ENCODE peak calls at places on chromosomes 5 and 9, in ten cellular contexts. One of them, this sample, is unnamed.

GRCh38 chr9:93099551-93100264 is 3.7 kb downstream of the CARD19 start:
- DNase-seq in neural progenitor cell: no peak
- DNase-seq in DMS153: no peak
- DNase-seq in kidney: peak; percentile 80
- DNase-seq in breast epithelium: no peak
- DNase-seq in SW 1271: no peak
- DNase-seq in GM23248: no peak
- DNase-seq in GM12891: no peak
- DNase-seq in H9: no peak
- DNase-seq in cardiac fibroblast: no peak
- DNase-seq in this sample: no peak

GRCh38 chr5:16787278-16787677 is 148.8 kb downstream of the MYO10 start:
- DNase-seq in neural progenitor cell: no peak
- DNase-seq in DMS153: no peak
- DNase-seq in kidney: no peak
- DNase-seq in breast epithelium: peak; percentile 46
- DNase-seq in SW 1271: no peak
- DNase-seq in GM23248: no peak
- DNase-seq in GM12891: no peak
- DNase-seq in H9: no peak
- DNase-seq in cardiac fibroblast: peak; percentile 48
- DNase-seq in this sample: no peak

GRCh38 chr9:113584728-113585442 is 121.4 kb downstream of the RGS3 start:
- DNase-seq in neural progenitor cell: no peak
- DNase-seq in DMS153: no peak
- DNase-seq in kidney: no peak
- DNase-seq in breast epithelium: no peak
- DNase-seq in SW 1271: no peak
- DNase-seq in GM23248: no peak
- DNase-seq in GM12891: no peak
- DNase-seq in H9: no peak
- DNase-seq in cardiac fibroblast: no peak
- DNase-seq in this sample: no peak

GRCh38 chr5:170330568-170331054 is 33.0 kb upstream of the LCP2 start:
- DNase-seq in neural progenitor cell: no peak
- DNase-seq in DMS153: no peak
- DNase-seq in kidney: no peak
- DNase-seq in breast epithelium: no peak
- DNase-seq in SW 1271: no peak
- DNase-seq in GM23248: no peak
- DNase-seq in GM12891: no peak
- DNase-seq in H9: no peak
- DNase-seq in cardiac fibroblast: no peak
- DNase-seq in this sample: no peak

GRCh38 chr5:54443264-54443663 is 12.2 kb upstream of the HSPB3 start:
- DNase-seq in neural progenitor cell: peak; percentile 51
- DNase-seq in DMS153: no peak
- DNase-seq in kidney: no peak
- DNase-seq in breast epithelium: no peak
- DNase-seq in SW 1271: no peak
- DNase-seq in GM23248: peak; percentile 62
- DNase-seq in GM12891: peak; percentile 13
- DNase-seq in H9: no peak
- DNase-seq in cardiac fibroblast: peak; percentile 68
- DNase-seq in this sample: peak; percentile 13

GRCh38 chr5:178866946-178867345 is 7.2 kb downstream of the ZNF354B start:
- DNase-seq in neural progenitor cell: no peak
- DNase-seq in DMS153: no peak
- DNase-seq in kidney: no peak
- DNase-seq in breast epithelium: no peak
- DNase-seq in SW 1271: no peak
- DNase-seq in GM23248: no peak
- DNase-seq in GM12891: no peak
- DNase-seq in H9: no peak
- DNase-seq in cardiac fibroblast: no peak
- DNase-seq in this sample: no peak

GRCh38 chr9:69619233-69619632 is 52.9 kb downstream of the APBA1 start:
- DNase-seq in neural progenitor cell: no peak
- DNase-seq in DMS153: no peak
- DNase-seq in kidney: no peak
- DNase-seq in breast epithelium: no peak
- DNase-seq in SW 1271: no peak
- DNase-seq in GM23248: no peak
- DNase-seq in GM12891: no peak
- DNase-seq in H9: no peak
- DNase-seq in cardiac fibroblast: no peak
- DNase-seq in this sample: no peak

GRCh38 chr9:93193373-93193725 is 9.4 kb downstream of the WNK2 start:
- DNase-seq in neural progenitor cell: no peak
- DNase-seq in DMS153: peak; percentile 79
- DNase-seq in kidney: peak; percentile 46
- DNase-seq in breast epithelium: no peak
- DNase-seq in SW 1271: no peak
- DNase-seq in GM23248: no peak
- DNase-seq in GM12891: no peak
- DNase-seq in H9: no peak
- DNase-seq in cardiac fibroblast: no peak
- DNase-seq in this sample: peak; percentile 55

GRCh38 chr9:125544988-125545651 is 161.9 kb downstream of the MAPKAP1 start:
- DNase-seq in neural progenitor cell: no peak
- DNase-seq in DMS153: no peak
- DNase-seq in kidney: no peak
- DNase-seq in breast epithelium: no peak
- DNase-seq in SW 1271: no peak
- DNase-seq in GM23248: peak; percentile 82
- DNase-seq in GM12891: no peak
- DNase-seq in H9: no peak
- DNase-seq in cardiac fibroblast: peak; percentile 75
- DNase-seq in this sample: no peak

GRCh38 chr9:36170531-36170930 is 1.3 kb downstream of the CCIN start:
- DNase-seq in neural progenitor cell: no peak
- DNase-seq in DMS153: no peak
- DNase-seq in kidney: no peak
- DNase-seq in breast epithelium: no peak
- DNase-seq in SW 1271: no peak
- DNase-seq in GM23248: no peak
- DNase-seq in GM12891: no peak
- DNase-seq in H9: no peak
- DNase-seq in cardiac fibroblast: no peak
- DNase-seq in this sample: no peak

GRCh38 chr9:116686693-116687073 is 422 bp upstream of the TRIM32 start:
- DNase-seq in neural progenitor cell: no peak
- DNase-seq in DMS153: no peak
- DNase-seq in kidney: no peak
- DNase-seq in breast epithelium: no peak
- DNase-seq in SW 1271: no peak
- DNase-seq in GM23248: peak; percentile 55
- DNase-seq in GM12891: no peak
- DNase-seq in H9: peak; percentile 44
- DNase-seq in cardiac fibroblast: no peak
- DNase-seq in this sample: no peak

GRCh38 chr5:6829150-6829784 is 116.0 kb downstream of the TENT4A start:
- DNase-seq in neural progenitor cell: no peak
- DNase-seq in DMS153: no peak
- DNase-seq in kidney: no peak
- DNase-seq in breast epithelium: no peak
- DNase-seq in SW 1271: no peak
- DNase-seq in GM23248: peak; percentile 79
- DNase-seq in GM12891: peak; percentile 12
- DNase-seq in H9: no peak
- DNase-seq in cardiac fibroblast: no peak
- DNase-seq in this sample: no peak

GRCh38 chr9:136953771-136954269 is 1.7 kb downstream of the LCN12 start:
- DNase-seq in neural progenitor cell: no peak
- DNase-seq in DMS153: no peak
- DNase-seq in kidney: peak; percentile 74
- DNase-seq in breast epithelium: no peak
- DNase-seq in SW 1271: no peak
- DNase-seq in GM23248: no peak
- DNase-seq in GM12891: no peak
- DNase-seq in H9: no peak
- DNase-seq in cardiac fibroblast: no peak
- DNase-seq in this sample: no peak

GRCh38 chr9:2424564-2425153 is 196.9 kb upstream of the VLDLR start:
- DNase-seq in neural progenitor cell: no peak
- DNase-seq in DMS153: no peak
- DNase-seq in kidney: peak; percentile 73
- DNase-seq in breast epithelium: peak; percentile 68
- DNase-seq in SW 1271: no peak
- DNase-seq in GM23248: peak; percentile 16
- DNase-seq in GM12891: no peak
- DNase-seq in H9: no peak
- DNase-seq in cardiac fibroblast: peak; percentile 57
- DNase-seq in this sample: no peak

GRCh38 chr9:82022121-82022520 is 33.5 kb downstream of the SPATA31D1 start:
- DNase-seq in neural progenitor cell: no peak
- DNase-seq in DMS153: no peak
- DNase-seq in kidney: no peak
- DNase-seq in breast epithelium: no peak
- DNase-seq in SW 1271: no peak
- DNase-seq in GM23248: peak; percentile 18
- DNase-seq in GM12891: no peak
- DNase-seq in H9: no peak
- DNase-seq in cardiac fibroblast: no peak
- DNase-seq in this sample: no peak

GRCh38 chr9:134055981-134056461 is 11.8 kb downstream of the BRD3 start:
- DNase-seq in neural progenitor cell: no peak
- DNase-seq in DMS153: no peak
- DNase-seq in kidney: peak; percentile 94
- DNase-seq in breast epithelium: peak; percentile 72
- DNase-seq in SW 1271: no peak
- DNase-seq in GM23248: peak; percentile 90
- DNase-seq in GM12891: no peak
- DNase-seq in H9: no peak
- DNase-seq in cardiac fibroblast: peak; percentile 87
- DNase-seq in this sample: no peak

GRCh38 chr5:63125862-63126261 is 547.2 kb downstream of the LRRC70 start:
- DNase-seq in neural progenitor cell: no peak
- DNase-seq in DMS153: no peak
- DNase-seq in kidney: no peak
- DNase-seq in breast epithelium: no peak
- DNase-seq in SW 1271: peak; percentile 8
- DNase-seq in GM23248: peak; percentile 76
- DNase-seq in GM12891: no peak
- DNase-seq in H9: no peak
- DNase-seq in cardiac fibroblast: peak; percentile 67
- DNase-seq in this sample: peak; percentile 10

GRCh38 chr9:94773655-94774054 is 47.2 kb downstream of the AOPEP start:
- DNase-seq in neural progenitor cell: no peak
- DNase-seq in DMS153: no peak
- DNase-seq in kidney: no peak
- DNase-seq in breast epithelium: no peak
- DNase-seq in SW 1271: no peak
- DNase-seq in GM23248: no peak
- DNase-seq in GM12891: no peak
- DNase-seq in H9: no peak
- DNase-seq in cardiac fibroblast: no peak
- DNase-seq in this sample: no peak

GRCh38 chr9:27645166-27645840 is 72.0 kb upstream of the C9orf72 start:
- DNase-seq in neural progenitor cell: peak; percentile 49
- DNase-seq in DMS153: no peak
- DNase-seq in kidney: no peak
- DNase-seq in breast epithelium: no peak
- DNase-seq in SW 1271: no peak
- DNase-seq in GM23248: no peak
- DNase-seq in GM12891: no peak
- DNase-seq in H9: no peak
- DNase-seq in cardiac fibroblast: no peak
- DNase-seq in this sample: no peak

GRCh38 chr9:129887210-129888084 is 52.2 kb downstream of the USP20 start:
- DNase-seq in neural progenitor cell: no peak
- DNase-seq in DMS153: peak; percentile 29
- DNase-seq in kidney: no peak
- DNase-seq in breast epithelium: no peak
- DNase-seq in SW 1271: no peak
- DNase-seq in GM23248: peak; percentile 78
- DNase-seq in GM12891: no peak
- DNase-seq in H9: no peak
- DNase-seq in cardiac fibroblast: peak; percentile 75
- DNase-seq in this sample: no peak

GRCh38 chr9:87263291-87263690 is 234.4 kb upstream of the DAPK1 start:
- DNase-seq in neural progenitor cell: peak; percentile 45
- DNase-seq in DMS153: no peak
- DNase-seq in kidney: peak; percentile 53
- DNase-seq in breast epithelium: no peak
- DNase-seq in SW 1271: no peak
- DNase-seq in GM23248: no peak
- DNase-seq in GM12891: no peak
- DNase-seq in H9: peak; percentile 92
- DNase-seq in cardiac fibroblast: no peak
- DNase-seq in this sample: no peak

GRCh38 chr5:62569466-62569865 is 9.2 kb upstream of the LRRC70 start:
- DNase-seq in neural progenitor cell: no peak
- DNase-seq in DMS153: no peak
- DNase-seq in kidney: no peak
- DNase-seq in breast epithelium: no peak
- DNase-seq in SW 1271: no peak
- DNase-seq in GM23248: no peak
- DNase-seq in GM12891: no peak
- DNase-seq in H9: no peak
- DNase-seq in cardiac fibroblast: peak; percentile 31
- DNase-seq in this sample: no peak

GRCh38 chr5:60010328-60010727 is 116.8 kb upstream of the PDE4D start:
- DNase-seq in neural progenitor cell: no peak
- DNase-seq in DMS153: no peak
- DNase-seq in kidney: no peak
- DNase-seq in breast epithelium: no peak
- DNase-seq in SW 1271: no peak
- DNase-seq in GM23248: no peak
- DNase-seq in GM12891: no peak
- DNase-seq in H9: no peak
- DNase-seq in cardiac fibroblast: no peak
- DNase-seq in this sample: no peak

GRCh38 chr9:121399883-121400607 is 30.0 kb upstream of the STOM start:
- DNase-seq in neural progenitor cell: peak; percentile 77
- DNase-seq in DMS153: peak; percentile 40
- DNase-seq in kidney: no peak
- DNase-seq in breast epithelium: no peak
- DNase-seq in SW 1271: peak; percentile 42
- DNase-seq in GM23248: peak; percentile 85
- DNase-seq in GM12891: no peak
- DNase-seq in H9: no peak
- DNase-seq in cardiac fibroblast: peak; percentile 88
- DNase-seq in this sample: peak; percentile 57

GRCh38 chr5:115439042-115439441 is 105.5 kb downstream of the FEM1C start:
- DNase-seq in neural progenitor cell: no peak
- DNase-seq in DMS153: no peak
- DNase-seq in kidney: no peak
- DNase-seq in breast epithelium: no peak
- DNase-seq in SW 1271: no peak
- DNase-seq in GM23248: peak; percentile 62
- DNase-seq in GM12891: no peak
- DNase-seq in H9: no peak
- DNase-seq in cardiac fibroblast: no peak
- DNase-seq in this sample: no peak

GRCh38 chr5:42894057-42894456 is 82.4 kb upstream of the SELENOP start:
- DNase-seq in neural progenitor cell: peak; percentile 54
- DNase-seq in DMS153: no peak
- DNase-seq in kidney: no peak
- DNase-seq in breast epithelium: no peak
- DNase-seq in SW 1271: no peak
- DNase-seq in GM23248: no peak
- DNase-seq in GM12891: no peak
- DNase-seq in H9: peak; percentile 85
- DNase-seq in cardiac fibroblast: no peak
- DNase-seq in this sample: no peak

GRCh38 chr5:82669720-82670119 is 391.6 kb upstream of the RPS23 start:
- DNase-seq in neural progenitor cell: no peak
- DNase-seq in DMS153: no peak
- DNase-seq in kidney: no peak
- DNase-seq in breast epithelium: no peak
- DNase-seq in SW 1271: no peak
- DNase-seq in GM23248: no peak
- DNase-seq in GM12891: no peak
- DNase-seq in H9: no peak
- DNase-seq in cardiac fibroblast: no peak
- DNase-seq in this sample: no peak

GRCh38 chr5:98341711-98342042 is 431.8 kb upstream of the RGMB start:
- DNase-seq in neural progenitor cell: no peak
- DNase-seq in DMS153: no peak
- DNase-seq in kidney: no peak
- DNase-seq in breast epithelium: no peak
- DNase-seq in SW 1271: no peak
- DNase-seq in GM23248: peak; percentile 61
- DNase-seq in GM12891: no peak
- DNase-seq in H9: no peak
- DNase-seq in cardiac fibroblast: peak; percentile 34
- DNase-seq in this sample: no peak